ENCODE peak calls at places on chromosome 6, in ten cellular contexts. One of them, this sample, is unnamed.

GRCh38 chr6:149211046-149211571 is 106.4 kb upstream of the TAB2 start:
- DNase-seq in AG08395: peak; percentile 38
- DNase-seq in ovary: no peak
- DNase-seq in foreskin keratinocyte: no peak
- DNase-seq in GDM1: peak; percentile 53
- DNase-seq in thoracic aorta: no peak
- DNase-seq in DND-41: no peak
- DNase-seq in GM06990: peak; percentile 56
- DNase-seq in stimulated activated naive B cell treated with anti-CD40 and anti-IgM and Interleukin-4, amounts not matched to agents 10 μg/mL and 1 μg/mL and 100 μg/mL, for 72 hours: peak; percentile 49
- DNase-seq in IMR-90: peak; percentile 43
- DNase-seq in this sample: no peak

GRCh38 chr6:41059569-41059968 is 6.6 kb downstream of the APOBEC2 start:
- DNase-seq in AG08395: peak; percentile 67
- DNase-seq in ovary: no peak
- DNase-seq in foreskin keratinocyte: no peak
- DNase-seq in GDM1: no peak
- DNase-seq in thoracic aorta: no peak
- DNase-seq in DND-41: no peak
- DNase-seq in GM06990: no peak
- DNase-seq in stimulated activated naive B cell treated with anti-CD40 and anti-IgM and Interleukin-4, amounts not matched to agents 10 μg/mL and 1 μg/mL and 100 μg/mL, for 72 hours: no peak
- DNase-seq in IMR-90: peak; percentile 47
- DNase-seq in this sample: no peak

GRCh38 chr6:132812255-132812732 is 2.1 kb upstream of the RPS12 start:
- DNase-seq in AG08395: no peak
- DNase-seq in ovary: no peak
- DNase-seq in foreskin keratinocyte: no peak
- DNase-seq in GDM1: no peak
- DNase-seq in thoracic aorta: no peak
- DNase-seq in DND-41: no peak
- DNase-seq in GM06990: no peak
- DNase-seq in stimulated activated naive B cell treated with anti-CD40 and anti-IgM and Interleukin-4, amounts not matched to agents 10 μg/mL and 1 μg/mL and 100 μg/mL, for 72 hours: no peak
- DNase-seq in IMR-90: peak; percentile 66
- DNase-seq in this sample: no peak

GRCh38 chr6:155791186-155791585 is 335.5 kb upstream of the NOX3 start:
- DNase-seq in AG08395: no peak
- DNase-seq in ovary: no peak
- DNase-seq in foreskin keratinocyte: no peak
- DNase-seq in GDM1: no peak
- DNase-seq in thoracic aorta: no peak
- DNase-seq in DND-41: no peak
- DNase-seq in GM06990: no peak
- DNase-seq in stimulated activated naive B cell treated with anti-CD40 and anti-IgM and Interleukin-4, amounts not matched to agents 10 μg/mL and 1 μg/mL and 100 μg/mL, for 72 hours: no peak
- DNase-seq in IMR-90: no peak
- DNase-seq in this sample: no peak

GRCh38 chr6:120200853-120201252 is 851.3 kb upstream of the MAN1A1 start:
- DNase-seq in AG08395: no peak
- DNase-seq in ovary: no peak
- DNase-seq in foreskin keratinocyte: no peak
- DNase-seq in GDM1: no peak
- DNase-seq in thoracic aorta: no peak
- DNase-seq in DND-41: no peak
- DNase-seq in GM06990: no peak
- DNase-seq in stimulated activated naive B cell treated with anti-CD40 and anti-IgM and Interleukin-4, amounts not matched to agents 10 μg/mL and 1 μg/mL and 100 μg/mL, for 72 hours: no peak
- DNase-seq in IMR-90: no peak
- DNase-seq in this sample: no peak

GRCh38 chr6:127069659-127070279 is 48.7 kb upstream of the RSPO3 start:
- DNase-seq in AG08395: peak; percentile 15
- DNase-seq in ovary: no peak
- DNase-seq in foreskin keratinocyte: no peak
- DNase-seq in GDM1: no peak
- DNase-seq in thoracic aorta: no peak
- DNase-seq in DND-41: no peak
- DNase-seq in GM06990: no peak
- DNase-seq in stimulated activated naive B cell treated with anti-CD40 and anti-IgM and Interleukin-4, amounts not matched to agents 10 μg/mL and 1 μg/mL and 100 μg/mL, for 72 hours: no peak
- DNase-seq in IMR-90: peak; percentile 45
- DNase-seq in this sample: no peak

GRCh38 chr6:104344223-104344622 is 515.5 kb downstream of the HACE1 start:
- DNase-seq in AG08395: no peak
- DNase-seq in ovary: no peak
- DNase-seq in foreskin keratinocyte: no peak
- DNase-seq in GDM1: no peak
- DNase-seq in thoracic aorta: no peak
- DNase-seq in DND-41: no peak
- DNase-seq in GM06990: no peak
- DNase-seq in stimulated activated naive B cell treated with anti-CD40 and anti-IgM and Interleukin-4, amounts not matched to agents 10 μg/mL and 1 μg/mL and 100 μg/mL, for 72 hours: no peak
- DNase-seq in IMR-90: no peak
- DNase-seq in this sample: no peak

GRCh38 chr6:84392292-84392691 is 164.8 kb upstream of the CEP162 start:
- DNase-seq in AG08395: peak; percentile 20
- DNase-seq in ovary: no peak
- DNase-seq in foreskin keratinocyte: no peak
- DNase-seq in GDM1: no peak
- DNase-seq in thoracic aorta: no peak
- DNase-seq in DND-41: no peak
- DNase-seq in GM06990: no peak
- DNase-seq in stimulated activated naive B cell treated with anti-CD40 and anti-IgM and Interleukin-4, amounts not matched to agents 10 μg/mL and 1 μg/mL and 100 μg/mL, for 72 hours: no peak
- DNase-seq in IMR-90: no peak
- DNase-seq in this sample: no peak